ENCODE peak calls at places on chromosomes 5 and 9, in five cellular contexts. L is cardiac muscle cell; Y is pons; A is gastrocnemius medialis; T is activated naive CD4-positive, alpha-beta T cell treated with Interleukin-2 at 50 U/mL for 16 hours. G is an unnamed sample.

GRCh38 chr5:63959177-63959982 is 2.9 kb downstream of the HTR1A start:
- DNase-seq in T (no peak), L (peak), A (no peak), Y (peak), G (no peak)

GRCh38 chr9:26012797-26013594 is 334.8 kb upstream of the TUSC1 start:
- DNase-seq in T (no peak), A (no peak), Y (no peak), L (no peak), G (no peak)

GRCh38 chr5:81188962-81189361 is 44.2 kb upstream of the CKMT2 start:
- DNase-seq in T (no peak), A (no peak), L (no peak), Y (no peak), G (no peak)

GRCh38 chr5:56183507-56183906 is 49.6 kb downstream of the ANKRD55 start:
- DNase-seq in T (no peak), Y (no peak), L (peak), A (no peak), G (no peak)

GRCh38 chr5:172868436-172868923 is 34.4 kb downstream of the ERGIC1 start:
- DNase-seq in Y (peak), L (no peak), T (no peak), A (no peak), G (no peak)

GRCh38 chr5:181263633-181264032 is 2.7 kb upstream of the TRIM52 start:
- DNase-seq in A (no peak), T (no peak), L (no peak), Y (no peak), G (no peak)

GRCh38 chr5:58925627-58926545 is 343.0 kb downstream of the RAB3C start:
- DNase-seq in T (no peak), Y (peak), L (no peak), A (no peak), G (peak)

GRCh38 chr5:59301727-59302126 is 591.8 kb downstream of the PDE4D start:
- DNase-seq in L (no peak), T (no peak), Y (no peak), A (no peak), G (no peak)

GRCh38 chr9:109248133-109248581 is 72.7 kb downstream of the EPB41L4B start:
- DNase-seq in Y (no peak), A (no peak), T (no peak), L (peak), G (no peak)

GRCh38 chr9:34603610-34604231 is 8.2 kb downstream of the RPP25L start:
- DNase-seq in T (peak), Y (peak), L (peak), A (peak), G (peak)

GRCh38 chr5:124655943-124656459 is 90.4 kb downstream of the ZNF608 start:
- DNase-seq in L (peak), T (no peak), A (peak), Y (no peak), G (no peak)